ENCODE peak calls at places on chromosome 12, in four cellular contexts. One of them, this sample, is unnamed.

GRCh38 chr12:124699878-124700277 is 132.5 kb upstream of the NCOR2 start:
- DNase-seq in stomach: peak
- DNase-seq in A549: no peak
- DNase-seq in endothelial cell: no peak
- DNase-seq in this sample: no peak

GRCh38 chr12:93090768-93091172 is 161.7 kb upstream of the EEA1 start:
- DNase-seq in stomach: no peak
- DNase-seq in A549: peak
- DNase-seq in endothelial cell: no peak
- DNase-seq in this sample: peak

GRCh38 chr12:116459921-116460666 is 99.1 kb upstream of the MAP1LC3B2 start:
- DNase-seq in stomach: no peak
- DNase-seq in A549: no peak
- DNase-seq in endothelial cell: no peak
- DNase-seq in this sample: no peak

GRCh38 chr12:65566776-65567175 is 257.5 kb upstream of the HMGA2 start:
- DNase-seq in stomach: no peak
- DNase-seq in A549: no peak
- DNase-seq in endothelial cell: no peak
- DNase-seq in this sample: no peak

GRCh38 chr12:105331805-105332251 is 1.3 kb downstream of the C12orf75 start:
- DNase-seq in stomach: peak
- DNase-seq in A549: no peak
- DNase-seq in endothelial cell: no peak
- DNase-seq in this sample: no peak

GRCh38 chr12:11813422-11813813 is 163.9 kb downstream of the ETV6 start:
- DNase-seq in stomach: no peak
- DNase-seq in A549: no peak
- DNase-seq in endothelial cell: no peak
- DNase-seq in this sample: no peak

GRCh38 chr12:65868133-65868705 is 43.9 kb downstream of the HMGA2 start:
- DNase-seq in stomach: no peak
- DNase-seq in A549: no peak
- DNase-seq in endothelial cell: no peak
- DNase-seq in this sample: no peak

GRCh38 chr12:9750276-9751203 is 10.2 kb downstream of the CD69 start:
- DNase-seq in stomach: no peak
- DNase-seq in A549: peak
- DNase-seq in endothelial cell: peak
- DNase-seq in this sample: peak

GRCh38 chr12:6241495-6241894 is 41.3 kb downstream of the CD9 start:
- DNase-seq in stomach: peak
- DNase-seq in A549: no peak
- DNase-seq in endothelial cell: no peak
- DNase-seq in this sample: no peak

GRCh38 chr12:105235299-105235746 is 651 bp downstream of the APPL2 start:
- DNase-seq in stomach: no peak
- DNase-seq in A549: peak
- DNase-seq in endothelial cell: no peak
- DNase-seq in this sample: no peak

GRCh38 chr12:69679119-69679518 is 20.0 kb downstream of the BEST3 start:
- DNase-seq in stomach: no peak
- DNase-seq in A549: no peak
- DNase-seq in endothelial cell: no peak
- DNase-seq in this sample: no peak

GRCh38 chr12:67957383-67957782 is 31.9 kb upstream of the IFNG-AS1 start:
- DNase-seq in stomach: no peak
- DNase-seq in A549: no peak
- DNase-seq in endothelial cell: no peak
- DNase-seq in this sample: no peak

GRCh38 chr12:108214486-108214885 is 85.4 kb downstream of the WSCD2 start:
- DNase-seq in stomach: no peak
- DNase-seq in A549: peak
- DNase-seq in endothelial cell: peak
- DNase-seq in this sample: no peak

GRCh38 chr12:108468149-108468968 is 46.7 kb upstream of the FICD start:
- DNase-seq in stomach: no peak
- DNase-seq in A549: peak
- DNase-seq in endothelial cell: peak
- DNase-seq in this sample: no peak

GRCh38 chr12:20040844-20041243 is 327.5 kb upstream of the PDE3A start:
- DNase-seq in stomach: no peak
- DNase-seq in A549: no peak
- DNase-seq in endothelial cell: no peak
- DNase-seq in this sample: no peak

GRCh38 chr12:109435428-109436180 is 41.5 kb downstream of the KCTD10 start:
- DNase-seq in stomach: no peak
- DNase-seq in A549: no peak
- DNase-seq in endothelial cell: no peak
- DNase-seq in this sample: no peak

GRCh38 chr12:28711411-28711810 is 437.7 kb upstream of the FAR2 start:
- DNase-seq in stomach: no peak
- DNase-seq in A549: no peak
- DNase-seq in endothelial cell: no peak
- DNase-seq in this sample: no peak

GRCh38 chr12:122203301-122203967 is at the start of gene B3GNT4:
- DNase-seq in stomach: peak
- DNase-seq in A549: peak
- DNase-seq in endothelial cell: peak
- DNase-seq in this sample: peak

GRCh38 chr12:96195845-96196451 is 1.8 kb downstream of the ELK3 start:
- DNase-seq in stomach: no peak
- DNase-seq in A549: peak
- DNase-seq in endothelial cell: no peak
- DNase-seq in this sample: no peak

GRCh38 chr12:23722655-23723054 is 226.8 kb downstream of the SOX5 start:
- DNase-seq in stomach: no peak
- DNase-seq in A549: no peak
- DNase-seq in endothelial cell: no peak
- DNase-seq in this sample: no peak

GRCh38 chr12:123388218-123388947 is 4.5 kb downstream of the KMT5A start:
- DNase-seq in stomach: peak
- DNase-seq in A549: peak
- DNase-seq in endothelial cell: peak
- DNase-seq in this sample: no peak

GRCh38 chr12:64826234-64826633 is 1.8 kb downstream of the TBC1D30 start:
- DNase-seq in stomach: peak
- DNase-seq in A549: no peak
- DNase-seq in endothelial cell: peak
- DNase-seq in this sample: no peak

GRCh38 chr12:29844667-29845066 is 60.9 kb upstream of the TMTC1 start:
- DNase-seq in stomach: no peak
- DNase-seq in A549: no peak
- DNase-seq in endothelial cell: no peak
- DNase-seq in this sample: no peak

GRCh38 chr12:108784270-108784669 is 53.0 kb upstream of the CORO1C start:
- DNase-seq in stomach: no peak
- DNase-seq in A549: no peak
- DNase-seq in endothelial cell: no peak
- DNase-seq in this sample: no peak

GRCh38 chr12:115570271-115570777 is 707.2 kb downstream of the MED13L start:
- DNase-seq in stomach: no peak
- DNase-seq in A549: peak
- DNase-seq in endothelial cell: no peak
- DNase-seq in this sample: no peak

GRCh38 chr12:79115743-79116142 is 251.2 kb downstream of the SYT1 start:
- DNase-seq in stomach: no peak
- DNase-seq in A549: no peak
- DNase-seq in endothelial cell: no peak
- DNase-seq in this sample: no peak

GRCh38 chr12:79124385-79124784 is 259.8 kb downstream of the SYT1 start:
- DNase-seq in stomach: no peak
- DNase-seq in A549: no peak
- DNase-seq in endothelial cell: no peak
- DNase-seq in this sample: no peak

GRCh38 chr12:79125358-79125757 is 260.8 kb downstream of the SYT1 start:
- DNase-seq in stomach: no peak
- DNase-seq in A549: no peak
- DNase-seq in endothelial cell: no peak
- DNase-seq in this sample: no peak

GRCh38 chr12:79119796-79120195 is 255.2 kb downstream of the SYT1 start:
- DNase-seq in stomach: no peak
- DNase-seq in A549: no peak
- DNase-seq in endothelial cell: no peak
- DNase-seq in this sample: no peak

GRCh38 chr12:79121486-79121885 is 256.9 kb downstream of the SYT1 start:
- DNase-seq in stomach: no peak
- DNase-seq in A549: peak
- DNase-seq in endothelial cell: peak
- DNase-seq in this sample: peak
- TF ChIP-seq CTCF in stomach: no peak
- TF ChIP-seq CTCF in A549: peak
- TF ChIP-seq CTCF in endothelial cell: peak
- TF ChIP-seq CTCF in this sample: peak

DNA sequence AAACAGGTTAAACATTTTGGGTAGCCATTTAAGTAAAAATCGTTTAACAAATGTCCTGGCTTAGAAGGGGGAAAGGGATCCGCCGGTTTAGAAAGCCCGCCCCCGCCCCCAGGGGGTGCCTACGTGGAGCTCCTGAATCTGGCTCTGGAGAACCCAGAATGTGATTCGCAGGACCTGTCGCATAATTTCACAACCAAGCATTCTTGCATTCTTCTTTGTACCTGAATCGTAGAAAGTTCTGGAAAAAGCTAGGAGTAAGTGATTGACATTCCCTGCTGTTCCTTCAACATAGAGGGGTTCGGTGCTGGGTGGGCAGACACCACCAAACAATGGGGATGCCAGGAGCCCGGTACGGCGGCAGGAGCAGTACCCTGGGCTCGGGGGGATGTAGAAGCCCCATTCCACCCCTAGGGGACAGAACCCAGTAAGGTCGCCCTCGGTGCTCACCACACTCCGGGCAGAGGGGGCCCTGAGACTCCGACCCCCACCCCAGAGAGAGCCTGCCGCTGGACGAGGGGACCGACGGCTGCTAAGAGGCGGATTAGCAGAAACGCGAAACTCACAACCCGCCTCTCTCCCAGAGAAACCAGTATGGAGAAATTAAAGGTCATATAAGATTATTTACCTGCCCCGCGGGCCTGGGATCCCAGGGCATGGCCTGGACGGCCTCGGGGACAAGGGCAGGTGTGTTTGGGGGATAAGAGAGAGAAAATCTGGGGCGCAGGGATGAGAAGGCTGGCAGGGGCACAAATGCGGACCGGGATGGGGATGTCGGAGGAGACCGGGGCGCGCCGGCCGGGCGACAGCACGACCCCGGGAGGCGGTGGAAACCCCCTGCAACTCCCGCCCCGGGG is 547 bp downstream of the CSRP2 start:
- DNase-seq in stomach: no peak
- DNase-seq in A549: peak
- DNase-seq in endothelial cell: peak
- DNase-seq in this sample: peak
- TF ChIP-seq CTCF in stomach: no peak
- TF ChIP-seq CTCF in A549: no peak
- TF ChIP-seq CTCF in endothelial cell: no peak
- TF ChIP-seq CTCF in this sample: peak

GRCh38 chr12:98498635-98499034 is 16.8 kb upstream of the TMPO start:
- DNase-seq in stomach: no peak
- DNase-seq in A549: no peak
- DNase-seq in endothelial cell: no peak
- DNase-seq in this sample: no peak

GRCh38 chr12:98503343-98503592 is 12.1 kb upstream of the TMPO start:
- DNase-seq in stomach: peak
- DNase-seq in A549: peak
- DNase-seq in endothelial cell: peak
- DNase-seq in this sample: peak

GRCh38 chr12:98504368-98504617 is 11.1 kb upstream of the TMPO start:
- DNase-seq in stomach: no peak
- DNase-seq in A549: peak
- DNase-seq in endothelial cell: no peak
- DNase-seq in this sample: no peak

GRCh38 chr12:98499668-98500456 is 15.5 kb upstream of the TMPO start:
- DNase-seq in stomach: no peak
- DNase-seq in A549: no peak
- DNase-seq in endothelial cell: no peak
- DNase-seq in this sample: no peak

GRCh38 chr12:98503593-98504367 is 11.6 kb upstream of the TMPO start:
- DNase-seq in stomach: peak
- DNase-seq in A549: peak
- DNase-seq in endothelial cell: peak
- DNase-seq in this sample: peak
- TF ChIP-seq CTCF in stomach: no peak
- TF ChIP-seq CTCF in A549: no peak
- TF ChIP-seq CTCF in endothelial cell: no peak
- TF ChIP-seq CTCF in this sample: no peak

GRCh38 chr12:62600038-62600437 is 133.4 kb downstream of the MON2 start:
- DNase-seq in stomach: no peak
- DNase-seq in A549: no peak
- DNase-seq in endothelial cell: no peak
- DNase-seq in this sample: no peak
- TF ChIP-seq CTCF in stomach: no peak
- TF ChIP-seq CTCF in A549: peak
- TF ChIP-seq CTCF in endothelial cell: peak
- TF ChIP-seq CTCF in this sample: peak

DNA sequence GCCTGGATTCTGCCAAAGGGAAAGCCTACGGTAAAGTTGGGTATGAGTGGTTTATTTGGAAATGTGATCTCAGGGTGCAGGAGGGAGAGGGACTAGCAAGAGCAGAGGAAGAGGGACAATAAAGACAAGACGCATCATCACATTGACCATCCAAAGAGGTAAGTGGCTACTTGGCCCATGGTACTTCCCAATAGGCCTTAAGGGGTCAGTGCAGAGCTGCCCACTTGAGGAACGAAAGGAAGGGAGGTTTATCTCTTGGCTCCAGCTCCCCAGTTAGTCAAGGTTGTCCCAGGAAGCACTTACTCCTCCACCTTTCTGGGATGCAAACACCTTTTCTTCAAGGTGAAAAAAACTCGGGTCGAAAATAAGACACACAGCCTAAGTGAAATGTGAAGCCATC is 323.9 kb downstream of the TMEM132D start:
- DNase-seq in stomach: no peak
- DNase-seq in A549: no peak
- DNase-seq in endothelial cell: no peak
- DNase-seq in this sample: no peak
- TF ChIP-seq CTCF in stomach: no peak
- TF ChIP-seq CTCF in A549: no peak
- TF ChIP-seq CTCF in endothelial cell: no peak
- TF ChIP-seq CTCF in this sample: no peak

DNA sequence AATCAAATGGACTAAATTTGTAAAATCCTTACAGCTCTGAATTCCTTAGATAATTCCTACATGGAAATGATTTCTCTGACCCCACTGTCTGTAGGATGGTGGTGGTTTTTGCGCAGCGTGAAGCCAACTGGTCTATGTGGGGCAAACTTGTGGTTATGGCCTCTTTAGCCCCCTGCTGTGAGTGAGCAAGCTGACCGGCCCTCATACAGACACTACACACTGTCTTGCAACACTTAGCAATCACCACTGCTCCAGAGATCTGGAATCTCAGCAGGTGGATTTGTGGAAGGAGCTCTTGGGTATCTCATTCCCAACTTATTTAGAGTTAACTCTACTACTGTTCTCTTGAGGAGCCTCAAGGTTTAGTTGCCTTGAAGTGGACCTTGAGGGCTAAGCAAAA is 70.2 kb downstream of the SCN8A start:
- DNase-seq in stomach: no peak
- DNase-seq in A549: no peak
- DNase-seq in endothelial cell: no peak
- DNase-seq in this sample: no peak
- TF ChIP-seq CTCF in stomach: no peak
- TF ChIP-seq CTCF in A549: no peak
- TF ChIP-seq CTCF in endothelial cell: no peak
- TF ChIP-seq CTCF in this sample: no peak